ENCODE peak calls at places on chromosomes 5 and 9, in eight cellular contexts. H is HepG2, J is heart left ventricle, V is hepatocyte, Z is esophagus squamous epithelium, O is fibroblast of lung, X is stomach, L is lower lobe of right lung. C is an unnamed sample.

GRCh38 chr5:178323961-178324360 is 91.4 kb upstream of the PHYKPL start:
- DNase-seq in X (no peak), J (no peak), H (no peak), Z (no peak), V (no peak), O (no peak), L (no peak), C (peak; percentile 67)

GRCh38 chr5:35335752-35336151 is 105.5 kb upstream of the PRLR start:
- DNase-seq in V (no peak), Z (no peak), L (no peak), X (no peak), H (no peak), O (no peak), J (no peak), C (no peak)

GRCh38 chr5:159102294-159102934 is 2.7 kb upstream of the EBF1 start:
- DNase-seq in J (no peak), V (no peak), Z (no peak), H (no peak), L (no peak), X (no peak), O (no peak), C (no peak)

GRCh38 chr9:14288433-14288832 is 25.5 kb downstream of the NFIB start:
- DNase-seq in L (no peak), H (no peak), V (no peak), O (no peak), Z (no peak), J (no peak), X (no peak), C (no peak)

GRCh38 chr9:131422241-131422792 is 28.4 kb downstream of the PRRC2B start:
- DNase-seq in L (no peak), X (no peak), H (no peak), V (peak; percentile 37), Z (no peak), O (no peak), J (no peak), C (peak; percentile 37)

GRCh38 chr9:36332006-36332405 is 68.1 kb downstream of the RNF38 start:
- DNase-seq in H (no peak), J (no peak), L (no peak), V (no peak), X (no peak), O (no peak), Z (no peak), C (no peak)

GRCh38 chr9:81032030-81032572 is 657.2 kb downstream of the TLE1 start:
- DNase-seq in O (peak; percentile 90), V (peak; percentile 37), Z (no peak), H (peak; percentile 2), J (peak; percentile 23), L (no peak), X (no peak), C (no peak)

GRCh38 chr5:143887901-143888648 is 76.1 kb downstream of the HMHB1 start:
- DNase-seq in J (no peak), O (peak; percentile 45), X (no peak), V (no peak), Z (no peak), L (no peak), H (no peak), C (no peak)

GRCh38 chr5:77832166-77832770 is 56.1 kb upstream of the TBCA start:
- DNase-seq in L (no peak), V (no peak), O (no peak), Z (no peak), H (no peak), J (no peak), X (no peak), C (no peak)

GRCh38 chr9:137959641-137960411 is 82.2 kb downstream of the CACNA1B start:
- DNase-seq in V (no peak), O (no peak), J (no peak), Z (no peak), H (no peak), X (peak; percentile 22), L (no peak), C (no peak)

GRCh38 chr5:17785774-17786173 is 151.5 kb downstream of the TAF11L14 start:
- DNase-seq in V (no peak), J (no peak), X (no peak), O (no peak), L (no peak), H (no peak), Z (no peak), C (no peak)

GRCh38 chr5:154077692-154078091 is 38.9 kb downstream of the MFAP3 start:
- DNase-seq in V (peak; percentile 43), J (no peak), Z (no peak), L (no peak), H (no peak), O (peak; percentile 37), X (peak; percentile 67), C (no peak)

GRCh38 chr9:78592866-78593265 is 295.9 kb downstream of the PSAT1 start:
- DNase-seq in H (no peak), X (no peak), J (no peak), Z (no peak), L (no peak), V (no peak), O (peak; percentile 67), C (no peak)

GRCh38 chr5:132825824-132826391 is 4.5 kb downstream of the SHROOM1 start:
- DNase-seq in J (no peak), X (no peak), Z (no peak), O (no peak), L (peak; percentile 45), H (no peak), V (no peak), C (no peak)

GRCh38 chr9:98333703-98334582 is 78.5 kb upstream of the TBC1D2 start:
- DNase-seq in Z (no peak), V (no peak), H (no peak), X (no peak), J (no peak), O (peak; percentile 87), L (no peak), C (no peak)

GRCh38 chr5:175642998-175643397 is 14.9 kb upstream of the HRH2 start:
- DNase-seq in O (no peak), V (no peak), J (no peak), Z (no peak), X (no peak), H (no peak), L (no peak), C (no peak)

DNA sequence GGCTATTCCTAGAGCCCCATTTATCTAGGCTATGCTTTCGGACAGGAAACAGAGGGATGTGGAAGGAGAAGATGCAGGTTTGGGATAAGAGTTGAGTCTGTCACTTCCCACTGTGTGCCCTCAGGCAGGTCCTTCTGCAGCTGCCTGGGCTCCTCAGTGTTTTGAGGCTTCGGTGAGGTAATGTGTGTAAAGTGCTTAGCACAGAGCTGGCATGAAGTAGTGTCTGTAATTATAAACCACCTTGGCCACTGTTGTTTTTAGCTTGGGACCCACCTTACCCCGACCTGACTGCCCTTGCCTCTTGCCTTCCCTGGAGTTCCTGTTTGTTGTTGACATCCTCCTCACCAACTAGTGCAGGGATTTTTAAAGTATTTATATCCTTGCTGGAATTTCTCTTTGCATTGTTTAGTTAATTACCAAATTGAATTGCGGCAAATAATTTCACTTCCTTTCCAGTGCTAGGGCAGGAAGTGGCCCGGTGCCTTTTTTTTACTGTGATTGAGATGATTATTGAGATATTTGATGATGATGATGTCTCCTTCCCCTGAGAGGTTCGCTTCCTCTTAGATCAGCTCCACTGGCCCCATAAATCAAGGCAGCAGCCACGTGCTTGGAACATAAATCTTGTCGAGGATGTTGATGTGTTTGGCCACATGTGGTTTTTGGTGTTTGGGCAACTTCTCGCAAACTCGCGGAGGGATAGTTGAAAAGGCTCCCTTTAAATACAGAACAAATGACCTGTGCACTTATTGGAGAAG is 38.2 kb upstream of the DAB2IP start:
- DNase-seq in H (no peak), O (no peak), X (no peak), V (no peak), J (no peak), L (no peak), Z (no peak), C (no peak)
- H3K4me3 ChIP-seq in H (no peak overlapping the region), O (no peak overlapping the region), X (no peak overlapping the region), V (no peak overlapping the region), J (no peak overlapping the region), L (no peak overlapping the region), Z (peak overlapping the region; percentile 22), C (no peak overlapping the region)

GRCh38 chr5:160259341-160259740 is 30.0 kb downstream of the FABP6 start:
- DNase-seq in O (no peak), X (no peak), J (no peak), H (no peak), V (no peak), Z (no peak), L (no peak), C (peak; percentile 62)
- H3K4me1 ChIP-seq in O (peaks cover 10% of the 10 kb centered on the region), X (peaks cover 27% of the 10 kb centered on the region), J (peaks cover 31% of the 10 kb centered on the region), H (peaks cover 35% of the 10 kb centered on the region), V (peaks cover 34% of the 10 kb centered on the region), Z (no peaks in the 10 kb centered on the region), L (peaks cover 16% of the 10 kb centered on the region), C (peaks cover 17% of the 10 kb centered on the region)

DNA sequence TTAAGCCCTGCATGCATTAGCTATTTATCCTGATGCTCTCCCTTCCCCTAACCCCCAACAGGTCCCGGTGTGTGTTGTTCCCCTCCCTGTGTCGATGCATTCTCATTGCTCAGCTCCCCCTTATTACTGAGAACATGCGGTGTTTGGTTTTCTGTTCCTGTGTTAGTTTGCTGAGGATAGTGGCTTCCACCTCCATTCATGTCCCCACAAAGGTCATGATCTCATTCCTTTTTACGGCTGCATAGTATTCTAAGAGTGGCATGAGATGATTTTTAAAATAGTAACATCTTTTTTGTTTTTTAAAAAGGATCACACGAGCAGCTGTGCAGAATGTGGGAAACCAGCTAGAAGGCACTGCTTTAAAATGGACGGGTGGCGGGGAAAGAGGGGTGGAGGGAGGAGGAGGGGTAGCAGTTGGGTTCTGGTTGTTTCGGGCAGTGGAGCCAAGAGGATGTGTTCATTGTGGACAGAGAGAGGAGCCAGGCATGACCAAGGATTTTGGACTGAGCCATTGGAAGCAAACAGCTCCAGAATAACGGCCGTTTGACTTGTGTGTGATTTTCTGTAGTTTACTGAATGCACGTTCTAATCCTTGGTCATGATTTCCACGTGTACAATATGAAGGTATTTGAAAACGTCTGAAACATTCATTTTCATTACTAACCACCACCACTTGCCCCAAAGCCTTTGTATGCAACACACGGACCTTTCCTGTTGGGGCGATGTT is 1.7 kb upstream of the TENT4A start:
- DNase-seq in O (no peak), X (no peak), J (no peak), L (no peak), H (no peak), V (no peak), Z (no peak), C (no peak)
- TF ChIP-seq CTCF in O (no peak), X (no peak), J (no peak), L (no peak), H (no peak), V (no peak), Z (no peak), C (no peak)

DNA sequence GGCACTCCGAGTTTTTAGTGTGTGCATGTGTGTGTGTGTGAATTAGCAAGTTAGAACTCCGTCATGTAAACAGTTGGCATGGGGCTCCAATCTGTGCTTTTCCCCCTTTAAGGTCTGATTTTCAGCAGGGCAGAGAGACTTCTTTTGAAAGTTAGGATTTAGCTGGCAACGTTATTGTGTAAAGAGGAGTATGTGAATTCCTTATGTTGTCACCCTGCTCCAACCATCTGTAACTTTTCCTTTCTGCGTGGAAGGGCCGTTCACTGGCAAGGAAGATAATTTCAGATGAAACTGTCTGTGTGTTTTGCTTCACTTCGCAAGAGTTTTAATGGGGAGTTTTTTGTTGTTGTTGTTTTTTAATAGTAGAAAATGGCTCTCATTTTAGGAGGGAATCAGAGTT is 342 bp downstream of the SGCD start:
- DNase-seq in J (no peak), O (no peak), L (no peak), V (no peak), X (no peak), H (no peak), Z (no peak), C (no peak)
- H3K4me3 ChIP-seq in J (peak overlapping the region; percentile 61), O (peak overlapping the region; percentile 62), L (peak overlapping the region; percentile 43), V (peak overlapping the region; percentile 28), X (peak overlapping the region; percentile 44), H (no peak overlapping the region), Z (peak overlapping the region; percentile 61), C (peak overlapping the region; percentile 14)